ENCODE peak calls at places on chromosomes 13 and 19, in five cellular contexts. J is keratinocyte; O is CD4-positive, alpha-beta memory T cell; M is GM23248; U is tibial artery. D is an unnamed sample.

GRCh38 chr19:39223703-39224279 is 19.7 kb upstream of the SYCN start:
- DNase-seq in M (peak; percentile 58), U (no peak), O (no peak), J (no peak), D (no peak)

GRCh38 chr13:23600534-23600933 is 30.3 kb downstream of the TNFRSF19 start:
- DNase-seq in U (no peak), M (no peak), O (no peak), J (no peak), D (no peak)

GRCh38 chr13:108769213-108770070 is 140.0 kb downstream of the MYO16 start:
- DNase-seq in M (no peak), O (no peak), U (no peak), J (no peak), D (no peak)

GRCh38 chr13:41326661-41327060 is 15.6 kb downstream of the NAA16 start:
- DNase-seq in U (no peak), O (no peak), M (no peak), J (no peak), D (no peak)

GRCh38 chr19:11964858-11965645 is at the start of gene ZNF763:
- DNase-seq in J (no peak), U (peak; percentile 97), O (peak; percentile 85), M (peak; percentile 92), D (peak; percentile 74)

GRCh38 chr19:39070888-39071287 is 13.3 kb upstream of the ACP7 start:
- DNase-seq in M (peak; percentile 28), O (no peak), U (no peak), J (no peak), D (no peak)

GRCh38 chr19:1271528-1272422 is 2.6 kb downstream of the CIRBP start:
- DNase-seq in J (no peak), U (no peak), O (no peak), M (no peak), D (no peak)

GRCh38 chr13:106133025-106133424 is 402.4 kb downstream of the EFNB2 start:
- DNase-seq in U (no peak), M (peak; percentile 78), J (no peak), O (no peak), D (no peak)

GRCh38 chr19:54817670-54818536 is 1.6 kb downstream of the KIR3DL1 start:
- DNase-seq in M (no peak), U (no peak), O (no peak), J (no peak), D (no peak)
- H3K9me3 ChIP-seq in M (no peaks in the 10 kb centered on the region), U (no peaks in the 10 kb centered on the region), O (no peaks in the 10 kb centered on the region), J (no peaks in the 10 kb centered on the region), D (no peaks in the 10 kb centered on the region)

DNA sequence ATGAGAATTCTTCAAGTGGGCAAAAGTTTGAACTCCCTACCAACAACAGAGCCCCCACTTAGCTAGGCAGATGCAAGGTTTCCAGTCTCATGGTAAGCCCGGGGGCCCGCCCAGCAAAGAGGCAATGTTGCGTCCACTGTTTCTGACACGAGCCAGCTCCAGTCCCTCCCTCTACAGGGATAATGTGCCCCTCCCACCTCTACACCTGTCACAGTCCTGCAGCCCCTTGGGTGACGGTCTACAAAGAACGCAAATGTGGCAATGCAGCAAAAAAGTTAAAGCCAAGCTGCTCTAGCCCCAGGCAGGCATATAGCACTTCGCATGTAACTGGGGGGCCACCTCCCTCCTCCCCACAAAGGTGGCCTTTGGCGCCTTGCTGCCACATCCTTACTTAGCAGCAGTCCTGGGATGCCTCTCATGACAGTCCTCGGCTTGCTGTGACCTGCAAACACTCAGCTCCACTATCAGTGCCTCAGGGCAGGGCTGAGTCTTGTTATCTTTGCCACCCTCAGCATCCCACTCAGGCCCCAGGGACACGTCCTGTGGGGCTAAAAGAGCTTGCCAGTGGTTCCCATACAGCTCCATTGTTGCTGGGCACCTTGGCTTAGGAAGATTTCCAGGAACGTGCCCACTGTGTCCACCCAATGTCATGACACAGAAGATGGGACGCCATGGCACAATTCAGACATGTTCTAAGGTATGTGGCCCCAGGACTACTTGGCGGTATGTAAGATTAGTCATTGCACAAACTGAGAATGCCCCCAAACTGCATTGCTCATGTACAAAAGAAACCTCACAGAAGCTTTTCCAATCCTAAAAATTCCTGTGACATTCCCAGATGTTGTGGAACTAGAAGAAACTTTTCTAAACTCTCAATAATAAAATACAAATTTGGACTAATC is 16.4 kb downstream of the DOCK9 start:
- DNase-seq in J (peak; percentile 64), M (peak; percentile 22), O (no peak), U (no peak), D (no peak)
- H3K9me3 ChIP-seq in J (no peaks in the 10 kb centered on the region), M (no peaks in the 10 kb centered on the region), O (no peaks in the 10 kb centered on the region), U (no peaks in the 10 kb centered on the region), D (no peaks in the 10 kb centered on the region)

GRCh38 chr13:18962168-18962734 is 219.4 kb downstream of the TUBA3C start:
- DNase-seq in U (no peak), M (no peak), J (no peak), O (no peak), D (no peak)
- H3K9me3 ChIP-seq in U (peaks cover 11% of the 10 kb centered on the region), M (no peaks in the 10 kb centered on the region), J (peaks cover 31% of the 10 kb centered on the region), O (no peaks in the 10 kb centered on the region), D (no peaks in the 10 kb centered on the region)

GRCh38 chr19:31759359-31759758 is 410.1 kb upstream of the TSHZ3 start:
- DNase-seq in U (no peak), M (no peak), O (no peak), J (no peak), D (no peak)
- H3K9me3 ChIP-seq in U (no peaks in the 10 kb centered on the region), M (no peaks in the 10 kb centered on the region), O (no peaks in the 10 kb centered on the region), J (no peaks in the 10 kb centered on the region), D (no peaks in the 10 kb centered on the region)

GRCh38 chr19:56538761-56539263 is at the start of gene ZFP28:
- DNase-seq in U (peak; percentile 73), O (no peak), M (no peak), J (peak; percentile 13), D (no peak)
- H3K9me3 ChIP-seq in U (peaks cover 62% of the 10 kb centered on the region), O (no peaks in the 10 kb centered on the region), M (no peaks in the 10 kb centered on the region), J (no peaks in the 10 kb centered on the region), D (peaks cover 5% of the 10 kb centered on the region)

DNA sequence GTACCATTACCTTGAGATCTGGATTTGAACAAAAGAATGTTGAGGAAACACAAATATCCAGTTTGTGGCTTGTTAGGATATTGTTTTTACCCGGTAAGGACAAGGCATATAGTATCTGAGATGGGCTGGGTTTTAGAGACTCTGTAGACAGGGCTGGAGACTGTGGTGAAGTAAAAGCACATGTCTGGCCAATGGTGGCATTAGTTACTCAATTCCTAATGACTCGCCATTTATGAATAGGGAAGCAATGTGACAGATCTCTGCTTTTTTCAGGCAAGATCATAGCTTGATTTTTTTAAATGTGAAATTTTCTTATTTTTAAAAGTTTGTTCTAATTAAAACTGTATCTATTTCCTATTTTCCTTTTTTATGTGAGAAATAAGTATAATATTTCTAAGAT is 371.1 kb upstream of the SPRY2 start:
- DNase-seq in M (no peak), U (no peak), J (no peak), O (no peak), D (no peak)
- H3K9me3 ChIP-seq in M (no peaks in the 10 kb centered on the region), U (peaks cover 8% of the 10 kb centered on the region), J (no peaks in the 10 kb centered on the region), O (no peaks in the 10 kb centered on the region), D (no peaks in the 10 kb centered on the region)